ENCODE peak calls at places on chromosome 6, in seven cellular contexts. H is fibroblast of lung, O is HCT116, Y is OCI-LY7, N is Karpas-422, Q is neural progenitor cell, Z is H9. J is an unnamed sample. For H3K4me1, the result is how much of the 10 kb centered on the place peaks cover.

GRCh38 chr6:136609878-136610706 is 59.9 kb upstream of the MAP7 start:
- DNase-seq in H (peak), O (peak), Y (no peak), N (no peak), Q (no peak), Z (peak), J (peak)

GRCh38 chr6:1388927-1389790 is at the start of gene FOXF2:
- DNase-seq in H (no peak), O (no peak), Y (no peak), N (no peak), Q (peak), Z (peak), J (peak)

GRCh38 chr6:125197795-125198269 is 44.3 kb downstream of the TPD52L1 start:
- DNase-seq in H (peak), O (peak), Y (no peak), N (no peak), Q (no peak), Z (no peak), J (peak)

GRCh38 chr6:157240059-157240959 is 83.0 kb downstream of the TMEM242 start:
- DNase-seq in H (peak), O (no peak), Y (no peak), N (no peak), Q (peak), Z (no peak), J (peak)

GRCh38 chr6:119040229-119040628 is 38.2 kb downstream of the FAM184A start:
- DNase-seq in H (no peak), O (no peak), Y (no peak), N (no peak), Q (no peak), Z (no peak), J (no peak)

GRCh38 chr6:71043902-71044301 is 87.0 kb upstream of the B3GAT2 start:
- DNase-seq in H (no peak), O (no peak), Y (no peak), N (peak), Q (no peak), Z (no peak), J (no peak)

GRCh38 chr6:35092362-35093117 is 48.6 kb downstream of the TCP11 start:
- DNase-seq in H (peak), O (no peak), Y (no peak), N (no peak), Q (no peak), Z (no peak), J (peak)

GRCh38 chr6:107662333-107662732 is 161.8 kb downstream of the SCML4 start:
- DNase-seq in H (no peak), O (no peak), Y (no peak), N (no peak), Q (no peak), Z (no peak), J (no peak)

GRCh38 chr6:102417368-102417767 is 1023.9 kb downstream of the GRIK2 start:
- DNase-seq in H (no peak), O (no peak), Y (no peak), N (no peak), Q (no peak), Z (no peak), J (no peak)

GRCh38 chr6:150753404-150754184 is 111.9 kb upstream of the MTHFD1L start:
- DNase-seq in H (no peak), O (no peak), Y (no peak), N (no peak), Q (peak), Z (peak), J (peak)

GRCh38 chr6:100152201-100152600 is 158.2 kb upstream of the MCHR2 start:
- DNase-seq in H (no peak), O (no peak), Y (no peak), N (peak), Q (no peak), Z (no peak), J (peak)

GRCh38 chr6:63923139-63923739 is 287.6 kb downstream of the PHF3 start:
- DNase-seq in H (peak), O (peak), Y (peak), N (peak), Q (peak), Z (no peak), J (peak)

GRCh38 chr6:122825180-122825579 is 36.1 kb downstream of the SMPDL3A start:
- DNase-seq in H (peak), O (no peak), Y (no peak), N (no peak), Q (no peak), Z (no peak), J (no peak)

GRCh38 chr6:122710908-122711307 is 68.6 kb upstream of the FABP7 start:
- DNase-seq in H (no peak), O (no peak), Y (no peak), N (no peak), Q (no peak), Z (no peak), J (no peak)

GRCh38 chr6:25173951-25174474 is 105.2 kb upstream of the CARMIL1 start:
- DNase-seq in H (peak), O (peak), Y (no peak), N (no peak), Q (no peak), Z (no peak), J (peak)

GRCh38 chr6:12602951-12603710 is 113.4 kb upstream of the PHACTR1 start:
- DNase-seq in H (peak), O (peak), Y (peak), N (peak), Q (peak), Z (no peak), J (no peak)

GRCh38 chr6:24145690-24146131 is 19.7 kb downstream of the NRSN1 start:
- DNase-seq in H (no peak), O (no peak), Y (no peak), N (no peak), Q (no peak), Z (no peak), J (no peak)

GRCh38 chr6:106161475-106161874 is 75.3 kb downstream of the PRDM1 start:
- DNase-seq in H (no peak), O (no peak), Y (no peak), N (no peak), Q (no peak), Z (no peak), J (no peak)

GRCh38 chr6:106163966-106164877 is 78.1 kb downstream of the PRDM1 start:
- DNase-seq in H (peak), O (no peak), Y (peak), N (peak), Q (no peak), Z (no peak), J (peak)

GRCh38 chr6:106161893-106162292 is 75.8 kb downstream of the PRDM1 start:
- DNase-seq in H (no peak), O (no peak), Y (no peak), N (no peak), Q (no peak), Z (no peak), J (no peak)

GRCh38 chr6:106162926-106163325 is 76.8 kb downstream of the PRDM1 start:
- DNase-seq in H (peak), O (no peak), Y (peak), N (no peak), Q (no peak), Z (no peak), J (peak)

GRCh38 chr6:106163446-106163965 is 77.4 kb downstream of the PRDM1 start:
- DNase-seq in H (peak), O (no peak), Y (peak), N (no peak), Q (peak), Z (peak), J (peak)
- H3K4me2 ChIP-seq in H (peak), O (no peak), Y (peak), N (no peak), Q (peak), Z (no peak), J (peak)

GRCh38 chr6:29725981-29726380 is 2.7 kb downstream of the HLA-F start:
- DNase-seq in H (no peak), O (no peak), Y (no peak), N (no peak), Q (no peak), Z (no peak), J (no peak)

GRCh38 chr6:29729774-29730328 is 6.6 kb downstream of the HLA-F start:
- DNase-seq in H (no peak), O (no peak), Y (no peak), N (no peak), Q (no peak), Z (no peak), J (no peak)

GRCh38 chr6:29726795-29727194 is 3.6 kb downstream of the HLA-F start:
- DNase-seq in H (no peak), O (no peak), Y (no peak), N (no peak), Q (no peak), Z (no peak), J (no peak)

GRCh38 chr6:29728173-29728879 is 5.1 kb downstream of the HLA-F start:
- DNase-seq in H (no peak), O (no peak), Y (no peak), N (no peak), Q (no peak), Z (no peak), J (no peak)

DNA sequence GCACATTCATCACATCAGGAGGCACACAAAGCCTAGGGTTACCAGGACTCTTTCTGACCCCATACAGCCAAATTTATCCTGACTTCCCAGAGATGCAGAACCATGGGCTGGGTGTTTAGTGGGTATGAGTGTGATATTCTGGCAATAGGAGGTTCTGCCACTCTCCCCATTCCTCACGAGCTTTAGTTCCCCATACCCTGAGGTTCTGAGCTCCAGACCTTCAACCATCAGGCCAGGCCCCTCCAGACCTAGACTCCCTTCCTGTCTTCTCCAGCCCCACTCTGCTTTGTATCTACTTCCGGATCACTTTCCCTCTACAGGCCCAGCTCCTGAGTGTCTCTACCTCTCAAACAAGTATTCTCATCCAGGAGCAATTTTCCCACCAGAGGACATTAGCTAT is 4.4 kb downstream of the HLA-F start:
- DNase-seq in H (no peak), O (no peak), Y (no peak), N (no peak), Q (no peak), Z (no peak), J (no peak)
- H3K4me1 ChIP-seq in H (under half), O (under half), Y (under half), N (under half), Q (under half), Z (under half), J (under half)

GRCh38 chr6:42984001-42984923 is at the start of gene PPP2R5D:
- DNase-seq in H (peak), O (peak), Y (peak), N (peak), Q (peak), Z (peak), J (peak)

GRCh38 chr6:42988486-42989020 is 4.2 kb downstream of the PPP2R5D start:
- DNase-seq in H (peak), O (no peak), Y (no peak), N (no peak), Q (no peak), Z (no peak), J (peak)

GRCh38 chr6:42987533-42988451 is 3.4 kb downstream of the PPP2R5D start:
- DNase-seq in H (no peak), O (no peak), Y (no peak), N (no peak), Q (no peak), Z (no peak), J (no peak)

GRCh38 chr6:42981866-42982265 is 2.5 kb upstream of the PPP2R5D start:
- DNase-seq in H (no peak), O (no peak), Y (no peak), N (no peak), Q (no peak), Z (no peak), J (no peak)

GRCh38 chr6:42984924-42985475 is 630 bp downstream of the PPP2R5D start:
- DNase-seq in H (peak), O (no peak), Y (peak), N (peak), Q (peak), Z (no peak), J (no peak)
- H2AFZ ChIP-seq in H (peak), O (no peak), Y (peak), N (peak), Q (peak), Z (no peak), J (peak)

GRCh38 chr6:18538315-18538714 is 151.2 kb downstream of the RNF144B start:
- DNase-seq in H (no peak), O (no peak), Y (no peak), N (no peak), Q (no peak), Z (no peak), J (no peak)

GRCh38 chr6:18545726-18546125 is 158.6 kb downstream of the RNF144B start:
- DNase-seq in H (peak), O (no peak), Y (no peak), N (no peak), Q (no peak), Z (no peak), J (no peak)

DNA sequence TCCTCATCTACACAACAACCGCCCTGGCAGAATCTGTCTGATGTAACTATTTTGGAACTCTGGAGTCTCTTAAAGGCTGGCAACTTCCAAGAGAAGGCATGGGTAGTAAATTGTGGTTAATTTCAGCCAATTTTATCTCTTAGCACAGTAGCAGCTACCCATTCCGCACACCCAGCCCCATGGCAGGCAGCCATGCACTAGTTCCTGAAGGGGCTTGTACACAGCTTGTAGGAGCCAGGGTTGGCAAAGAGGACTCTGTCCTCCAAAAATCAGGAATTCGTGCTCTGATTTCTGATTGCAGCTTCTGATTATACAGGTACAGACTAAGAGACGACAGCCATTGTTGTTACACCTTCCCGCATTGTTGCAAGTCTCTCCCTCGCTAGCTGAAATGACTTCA is 155.9 kb downstream of the RNF144B start:
- DNase-seq in H (no peak), O (no peak), Y (no peak), N (no peak), Q (no peak), Z (no peak), J (no peak)
- H3K4me2 ChIP-seq in H (no peak), O (no peak), Y (no peak), N (no peak), Q (no peak), Z (no peak), J (no peak)

GRCh38 chr6:11221623-11222384 is 10.7 kb downstream of the NEDD9 start:
- DNase-seq in H (no peak), O (no peak), Y (no peak), N (no peak), Q (no peak), Z (no peak), J (no peak)
- H3K4me1 ChIP-seq in H (under half), O (under half), Y (under half), N (under half), Q (under half), Z (under half), J (under half)

DNA sequence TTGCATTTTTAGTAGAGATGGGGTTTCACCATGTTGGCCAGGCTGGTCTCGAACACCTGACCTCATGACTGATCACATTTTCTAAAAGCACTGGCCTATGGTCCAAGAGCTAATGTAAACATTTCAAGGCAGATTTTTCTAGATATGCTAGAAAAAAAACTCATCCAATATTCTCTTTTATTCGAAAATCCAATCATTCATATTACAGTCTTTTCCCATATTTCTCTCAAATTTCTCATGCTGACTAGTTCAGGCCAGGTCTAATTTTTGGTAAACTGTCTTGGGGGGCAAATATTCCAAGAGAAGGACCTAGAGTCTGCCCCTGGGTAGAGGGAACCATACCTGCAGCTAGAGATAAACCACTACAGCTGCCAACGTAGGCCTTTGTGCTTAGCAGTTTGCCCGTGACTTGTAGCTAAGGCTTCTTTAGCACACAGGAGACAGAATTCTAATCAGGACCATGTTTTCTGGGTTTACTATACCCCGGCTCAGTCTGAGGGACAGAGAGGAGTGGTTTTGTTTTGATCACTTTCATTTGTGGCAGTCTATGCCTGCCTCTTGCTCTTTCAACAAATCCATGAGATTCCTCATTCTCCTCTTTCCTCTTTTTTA is 71.8 kb upstream of the CITED2 start:
- DNase-seq in H (no peak), O (no peak), Y (no peak), N (no peak), Q (no peak), Z (no peak), J (no peak)
- H2AFZ ChIP-seq in H (no peak), O (no peak), Y (no peak), N (no peak), Q (no peak), Z (no peak), J (peak)

DNA sequence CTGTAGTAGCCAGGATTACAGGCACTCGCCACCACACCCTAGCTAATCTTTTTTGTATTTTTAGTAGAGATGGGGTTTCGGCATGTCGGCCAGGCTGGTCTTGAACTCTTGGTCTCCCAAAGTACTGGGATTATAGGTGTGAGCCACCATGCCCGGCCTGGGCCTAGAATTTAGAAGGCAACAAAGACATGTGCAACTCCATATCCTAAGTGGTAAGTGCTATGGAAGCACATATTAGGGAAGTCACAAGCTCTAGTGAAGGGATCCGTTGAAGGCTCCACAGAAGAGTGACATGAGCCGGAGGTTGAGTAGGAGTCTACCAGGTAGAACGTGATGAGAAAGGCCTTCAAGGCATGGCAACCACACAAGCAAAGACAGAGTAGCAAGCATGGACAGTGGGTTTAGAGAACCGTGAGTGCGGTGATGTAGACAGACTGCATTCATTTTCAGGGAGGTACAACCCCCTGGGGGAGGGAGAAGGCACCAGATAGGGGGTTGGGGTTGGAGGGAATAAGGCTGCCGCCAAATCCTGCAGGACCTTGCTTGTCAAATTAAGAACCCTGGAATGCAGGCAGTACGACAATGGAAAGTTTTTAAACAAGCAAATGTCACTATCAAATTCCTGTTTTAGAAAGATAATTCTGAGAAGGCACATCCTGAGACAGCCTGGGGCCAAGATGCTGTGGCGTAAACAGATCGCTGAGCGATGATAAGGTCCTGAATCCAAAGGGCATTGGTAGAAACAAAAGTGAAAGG is 50.2 kb downstream of the ARHGAP18 start:
- DNase-seq in H (no peak), O (no peak), Y (no peak), N (no peak), Q (no peak), Z (no peak), J (no peak)
- H3K4me2 ChIP-seq in H (peak), O (no peak), Y (no peak), N (no peak), Q (no peak), Z (no peak), J (peak)

GRCh38 chr6:128511518-128511917 is 8.9 kb downstream of the PTPRK start:
- DNase-seq in H (peak), O (no peak), Y (no peak), N (no peak), Q (no peak), Z (no peak), J (no peak)
- H3K4me1 ChIP-seq in H (under half), O (under half), Y (under half), N (under half), Q (under half), Z (under half), J (half or more)